ENCODE peak calls at places on chromosomes 1 and 21, in five cellular contexts. One of them, this sample, is unnamed.
A peak's percentile ranks its signal among the peaks of the same experiment; 100 is the strongest.

GRCh38 chr1:110084226-110085078 is 14.0 kb upstream of the ALX3 start:
- DNase-seq in posterior cingulate gyrus: no peak
- DNase-seq in naive thymus-derived CD8-positive, alpha-beta T cell: no peak
- DNase-seq in activated naive CD8-positive, alpha-beta T cell treated with anti-CD3 and anti-CD28 coated beads, Interleukin-2, amount 50 U/mL, for 24 hours: peak; percentile 29
- DNase-seq in neural crest cell: no peak
- DNase-seq in this sample: no peak

GRCh38 chr1:87449348-87449963 is 120.8 kb downstream of the LMO4 start:
- DNase-seq in posterior cingulate gyrus: no peak
- DNase-seq in naive thymus-derived CD8-positive, alpha-beta T cell: no peak
- DNase-seq in activated naive CD8-positive, alpha-beta T cell treated with anti-CD3 and anti-CD28 coated beads, Interleukin-2, amount 50 U/mL, for 24 hours: peak; percentile 11
- DNase-seq in neural crest cell: no peak
- DNase-seq in this sample: peak; percentile 7

GRCh38 chr1:109773900-109774485 is 10.3 kb upstream of the EPS8L3 start:
- DNase-seq in posterior cingulate gyrus: no peak
- DNase-seq in naive thymus-derived CD8-positive, alpha-beta T cell: no peak
- DNase-seq in activated naive CD8-positive, alpha-beta T cell treated with anti-CD3 and anti-CD28 coated beads, Interleukin-2, amount 50 U/mL, for 24 hours: no peak
- DNase-seq in neural crest cell: no peak
- DNase-seq in this sample: no peak

GRCh38 chr1:983736-984475 is 2.0 kb upstream of the PERM1 start:
- DNase-seq in posterior cingulate gyrus: peak; percentile 71
- DNase-seq in naive thymus-derived CD8-positive, alpha-beta T cell: no peak
- DNase-seq in activated naive CD8-positive, alpha-beta T cell treated with anti-CD3 and anti-CD28 coated beads, Interleukin-2, amount 50 U/mL, for 24 hours: peak; percentile 78
- DNase-seq in neural crest cell: peak; percentile 70
- DNase-seq in this sample: no peak

GRCh38 chr1:179807291-179807690 is 64.2 kb downstream of the FAM163A start:
- DNase-seq in posterior cingulate gyrus: no peak
- DNase-seq in naive thymus-derived CD8-positive, alpha-beta T cell: no peak
- DNase-seq in activated naive CD8-positive, alpha-beta T cell treated with anti-CD3 and anti-CD28 coated beads, Interleukin-2, amount 50 U/mL, for 24 hours: no peak
- DNase-seq in neural crest cell: no peak
- DNase-seq in this sample: no peak

GRCh38 chr1:9294440-9294773 is 1.7 kb downstream of the SPSB1 start:
- DNase-seq in posterior cingulate gyrus: no peak
- DNase-seq in naive thymus-derived CD8-positive, alpha-beta T cell: no peak
- DNase-seq in activated naive CD8-positive, alpha-beta T cell treated with anti-CD3 and anti-CD28 coated beads, Interleukin-2, amount 50 U/mL, for 24 hours: no peak
- DNase-seq in neural crest cell: no peak
- DNase-seq in this sample: no peak

GRCh38 chr1:234613128-234613875 is 3.3 kb upstream of the IRF2BP2 start:
- DNase-seq in posterior cingulate gyrus: peak; percentile 27
- DNase-seq in naive thymus-derived CD8-positive, alpha-beta T cell: no peak
- DNase-seq in activated naive CD8-positive, alpha-beta T cell treated with anti-CD3 and anti-CD28 coated beads, Interleukin-2, amount 50 U/mL, for 24 hours: no peak
- DNase-seq in neural crest cell: no peak
- DNase-seq in this sample: no peak

GRCh38 chr1:60185684-60186083 is 112.1 kb upstream of the C1orf87 start:
- DNase-seq in posterior cingulate gyrus: no peak
- DNase-seq in naive thymus-derived CD8-positive, alpha-beta T cell: no peak
- DNase-seq in activated naive CD8-positive, alpha-beta T cell treated with anti-CD3 and anti-CD28 coated beads, Interleukin-2, amount 50 U/mL, for 24 hours: no peak
- DNase-seq in neural crest cell: no peak
- DNase-seq in this sample: no peak

GRCh38 chr1:25338188-25338981 is at the start of gene TMEM50A:
- DNase-seq in posterior cingulate gyrus: peak; percentile 90
- DNase-seq in naive thymus-derived CD8-positive, alpha-beta T cell: peak; percentile 84
- DNase-seq in activated naive CD8-positive, alpha-beta T cell treated with anti-CD3 and anti-CD28 coated beads, Interleukin-2, amount 50 U/mL, for 24 hours: peak; percentile 90
- DNase-seq in neural crest cell: peak; percentile 90
- DNase-seq in this sample: peak; percentile 66

GRCh38 chr21:45228171-45228641 is 59.5 kb downstream of the POFUT2 start:
- DNase-seq in posterior cingulate gyrus: no peak
- DNase-seq in naive thymus-derived CD8-positive, alpha-beta T cell: no peak
- DNase-seq in activated naive CD8-positive, alpha-beta T cell treated with anti-CD3 and anti-CD28 coated beads, Interleukin-2, amount 50 U/mL, for 24 hours: peak; percentile 73
- DNase-seq in neural crest cell: no peak
- DNase-seq in this sample: no peak

GRCh38 chr21:46006547-46007497 is 25.3 kb downstream of the COL6A1 start:
- DNase-seq in posterior cingulate gyrus: no peak
- DNase-seq in naive thymus-derived CD8-positive, alpha-beta T cell: no peak
- DNase-seq in activated naive CD8-positive, alpha-beta T cell treated with anti-CD3 and anti-CD28 coated beads, Interleukin-2, amount 50 U/mL, for 24 hours: no peak
- DNase-seq in neural crest cell: no peak
- DNase-seq in this sample: no peak

GRCh38 chr1:35476099-35476674 is 81.0 kb downstream of the KIAA0319L start:
- DNase-seq in posterior cingulate gyrus: no peak
- DNase-seq in naive thymus-derived CD8-positive, alpha-beta T cell: no peak
- DNase-seq in activated naive CD8-positive, alpha-beta T cell treated with anti-CD3 and anti-CD28 coated beads, Interleukin-2, amount 50 U/mL, for 24 hours: no peak
- DNase-seq in neural crest cell: no peak
- DNase-seq in this sample: peak; percentile 59

GRCh38 chr1:210397681-210398080 is 69.0 kb downstream of the HHAT start:
- DNase-seq in posterior cingulate gyrus: no peak
- DNase-seq in naive thymus-derived CD8-positive, alpha-beta T cell: no peak
- DNase-seq in activated naive CD8-positive, alpha-beta T cell treated with anti-CD3 and anti-CD28 coated beads, Interleukin-2, amount 50 U/mL, for 24 hours: no peak
- DNase-seq in neural crest cell: no peak
- DNase-seq in this sample: no peak

GRCh38 chr1:15063783-15064182 is 89.8 kb upstream of the TMEM51 start:
- DNase-seq in posterior cingulate gyrus: no peak
- DNase-seq in naive thymus-derived CD8-positive, alpha-beta T cell: no peak
- DNase-seq in activated naive CD8-positive, alpha-beta T cell treated with anti-CD3 and anti-CD28 coated beads, Interleukin-2, amount 50 U/mL, for 24 hours: no peak
- DNase-seq in neural crest cell: no peak
- DNase-seq in this sample: no peak

GRCh38 chr1:38728176-38728908 is 131.2 kb downstream of the RRAGC start:
- DNase-seq in posterior cingulate gyrus: peak; percentile 43
- DNase-seq in naive thymus-derived CD8-positive, alpha-beta T cell: no peak
- DNase-seq in activated naive CD8-positive, alpha-beta T cell treated with anti-CD3 and anti-CD28 coated beads, Interleukin-2, amount 50 U/mL, for 24 hours: no peak
- DNase-seq in neural crest cell: no peak
- DNase-seq in this sample: peak; percentile 77

GRCh38 chr1:58977595-58977994 is 193.7 kb upstream of the JUN start:
- DNase-seq in posterior cingulate gyrus: no peak
- DNase-seq in naive thymus-derived CD8-positive, alpha-beta T cell: no peak
- DNase-seq in activated naive CD8-positive, alpha-beta T cell treated with anti-CD3 and anti-CD28 coated beads, Interleukin-2, amount 50 U/mL, for 24 hours: no peak
- DNase-seq in neural crest cell: no peak
- DNase-seq in this sample: no peak

GRCh38 chr1:186869829-186870228 is 41.1 kb downstream of the PLA2G4A start:
- DNase-seq in posterior cingulate gyrus: no peak
- DNase-seq in naive thymus-derived CD8-positive, alpha-beta T cell: no peak
- DNase-seq in activated naive CD8-positive, alpha-beta T cell treated with anti-CD3 and anti-CD28 coated beads, Interleukin-2, amount 50 U/mL, for 24 hours: no peak
- DNase-seq in neural crest cell: no peak
- DNase-seq in this sample: no peak

GRCh38 chr1:67618285-67619018 is 66.5 kb upstream of the GADD45A start:
- DNase-seq in posterior cingulate gyrus: peak; percentile 23
- DNase-seq in naive thymus-derived CD8-positive, alpha-beta T cell: no peak
- DNase-seq in activated naive CD8-positive, alpha-beta T cell treated with anti-CD3 and anti-CD28 coated beads, Interleukin-2, amount 50 U/mL, for 24 hours: no peak
- DNase-seq in neural crest cell: no peak
- DNase-seq in this sample: no peak

GRCh38 chr1:44225761-44226160 is 12.5 kb downstream of the DMAP1 start:
- DNase-seq in posterior cingulate gyrus: no peak
- DNase-seq in naive thymus-derived CD8-positive, alpha-beta T cell: no peak
- DNase-seq in activated naive CD8-positive, alpha-beta T cell treated with anti-CD3 and anti-CD28 coated beads, Interleukin-2, amount 50 U/mL, for 24 hours: no peak
- DNase-seq in neural crest cell: no peak
- DNase-seq in this sample: no peak

GRCh38 chr21:36747815-36748381 is 49.0 kb downstream of the SIM2 start:
- DNase-seq in posterior cingulate gyrus: peak; percentile 81
- DNase-seq in naive thymus-derived CD8-positive, alpha-beta T cell: no peak
- DNase-seq in activated naive CD8-positive, alpha-beta T cell treated with anti-CD3 and anti-CD28 coated beads, Interleukin-2, amount 50 U/mL, for 24 hours: peak; percentile 61
- DNase-seq in neural crest cell: peak; percentile 78
- DNase-seq in this sample: no peak

GRCh38 chr1:207298666-207299065 is 22.8 kb upstream of the CD55 start:
- DNase-seq in posterior cingulate gyrus: no peak
- DNase-seq in naive thymus-derived CD8-positive, alpha-beta T cell: no peak
- DNase-seq in activated naive CD8-positive, alpha-beta T cell treated with anti-CD3 and anti-CD28 coated beads, Interleukin-2, amount 50 U/mL, for 24 hours: no peak
- DNase-seq in neural crest cell: no peak
- DNase-seq in this sample: no peak

GRCh38 chr1:210739627-210740026 is 394.3 kb downstream of the KCNH1 start:
- DNase-seq in posterior cingulate gyrus: no peak
- DNase-seq in naive thymus-derived CD8-positive, alpha-beta T cell: no peak
- DNase-seq in activated naive CD8-positive, alpha-beta T cell treated with anti-CD3 and anti-CD28 coated beads, Interleukin-2, amount 50 U/mL, for 24 hours: no peak
- DNase-seq in neural crest cell: no peak
- DNase-seq in this sample: no peak

GRCh38 chr21:42145569-42146250 is 73.2 kb upstream of the ABCG1 start:
- DNase-seq in posterior cingulate gyrus: peak; percentile 68
- DNase-seq in naive thymus-derived CD8-positive, alpha-beta T cell: peak; percentile 47
- DNase-seq in activated naive CD8-positive, alpha-beta T cell treated with anti-CD3 and anti-CD28 coated beads, Interleukin-2, amount 50 U/mL, for 24 hours: peak; percentile 63
- DNase-seq in neural crest cell: peak; percentile 64
- DNase-seq in this sample: peak; percentile 81

GRCh38 chr1:164452549-164452948 is 106.4 kb upstream of the PBX1 start:
- DNase-seq in posterior cingulate gyrus: no peak
- DNase-seq in naive thymus-derived CD8-positive, alpha-beta T cell: no peak
- DNase-seq in activated naive CD8-positive, alpha-beta T cell treated with anti-CD3 and anti-CD28 coated beads, Interleukin-2, amount 50 U/mL, for 24 hours: no peak
- DNase-seq in neural crest cell: no peak
- DNase-seq in this sample: no peak

GRCh38 chr1:204670152-204670927 is 15.2 kb downstream of the LRRN2 start:
- DNase-seq in posterior cingulate gyrus: no peak
- DNase-seq in naive thymus-derived CD8-positive, alpha-beta T cell: no peak
- DNase-seq in activated naive CD8-positive, alpha-beta T cell treated with anti-CD3 and anti-CD28 coated beads, Interleukin-2, amount 50 U/mL, for 24 hours: no peak
- DNase-seq in neural crest cell: no peak
- DNase-seq in this sample: no peak